ENCODE peak calls at places on chromosomes 7 and 10, in four cellular contexts. F is activated T-helper 1 cell treated with Interleukin-2 at 50 U/mL for 16 hours; Q is central memory CD4-positive, alpha-beta T cell; M is GM10248. R is an unnamed sample.
A peak's percentile ranks its signal among the peaks of the same experiment; 100 is the strongest.

GRCh38 chr10:133201151-133201947 is 28.7 kb upstream of the UTF1 start:
- DNase-seq in Q (no peak), M (no peak), F (no peak), R (no peak)

GRCh38 chr7:142153400-142153799 is 41.9 kb downstream of the MGAM2 start:
- DNase-seq in M (peak; percentile 12), Q (no peak), F (no peak), R (no peak)

GRCh38 chr7:12257582-12257981 is 46.5 kb downstream of the TMEM106B start:
- DNase-seq in Q (peak; percentile 75), M (peak; percentile 45), F (no peak), R (no peak)

GRCh38 chr7:134752006-134752760 is 27.3 kb upstream of the CALD1 start:
- DNase-seq in Q (no peak), M (no peak), F (no peak), R (no peak)

GRCh38 chr10:80382989-80383388 is 25.4 kb upstream of the PRXL2A start:
- DNase-seq in F (peak; percentile 27), Q (peak; percentile 52), M (peak; percentile 58), R (peak; percentile 23)

GRCh38 chr7:17374157-17374556 is 75.7 kb downstream of the AHR start:
- DNase-seq in Q (no peak), F (no peak), M (no peak), R (no peak)

GRCh38 chr10:89302628-89303027 is 782 bp downstream of the IFIT2 start:
- DNase-seq in Q (no peak), F (no peak), M (no peak), R (no peak)

GRCh38 chr7:116113310-116113709 is 82.7 kb upstream of the TFEC start:
- DNase-seq in Q (no peak), M (no peak), F (no peak), R (no peak)

GRCh38 chr7:85471740-85472139 is 284.9 kb upstream of the SEMA3D start:
- DNase-seq in Q (no peak), F (no peak), M (no peak), R (no peak)

GRCh38 chr7:73342645-73343044 is 14.7 kb downstream of the FKBP6 start:
- DNase-seq in Q (no peak), F (no peak), M (no peak), R (no peak)

GRCh38 chr7:111650456-111650999 is 88.2 kb upstream of the IMMP2L start:
- DNase-seq in Q (no peak), M (no peak), F (no peak), R (no peak)

R was measured in T-helper 17 cell.